ENCODE peak calls at places on chromosome 21, in seven cellular contexts. One of them, this sample, is unnamed.

GRCh38 chr21:37804001-37804400 is 112.3 kb downstream of the KCNJ6 start:
- DNase-seq in SK-N-SH: no peak
- DNase-seq in PC-3: no peak
- DNase-seq in CD8-positive, alpha-beta T cell: no peak
- DNase-seq in mesothelial cell of epicardium: no peak
- DNase-seq in foreskin keratinocyte: no peak
- DNase-seq in fibroblast of lung: no peak
- DNase-seq in this sample: no peak

GRCh38 chr21:37821791-37822450 is 94.3 kb downstream of the KCNJ6 start:
- DNase-seq in SK-N-SH: no peak
- DNase-seq in PC-3: no peak
- DNase-seq in CD8-positive, alpha-beta T cell: no peak
- DNase-seq in mesothelial cell of epicardium: no peak
- DNase-seq in foreskin keratinocyte: peak
- DNase-seq in fibroblast of lung: no peak
- DNase-seq in this sample: no peak

GRCh38 chr21:29873908-29874307 is 65.9 kb downstream of the GRIK1 start:
- DNase-seq in SK-N-SH: no peak
- DNase-seq in PC-3: no peak
- DNase-seq in CD8-positive, alpha-beta T cell: no peak
- DNase-seq in mesothelial cell of epicardium: no peak
- DNase-seq in foreskin keratinocyte: no peak
- DNase-seq in fibroblast of lung: no peak
- DNase-seq in this sample: no peak

GRCh38 chr21:27422435-27422834 is 455.5 kb upstream of the ADAMTS5 start:
- DNase-seq in SK-N-SH: no peak
- DNase-seq in PC-3: peak
- DNase-seq in CD8-positive, alpha-beta T cell: no peak
- DNase-seq in mesothelial cell of epicardium: no peak
- DNase-seq in foreskin keratinocyte: no peak
- DNase-seq in fibroblast of lung: peak
- DNase-seq in this sample: no peak

GRCh38 chr21:25956993-25957714 is 213.4 kb downstream of the APP start:
- DNase-seq in SK-N-SH: no peak
- DNase-seq in PC-3: peak
- DNase-seq in CD8-positive, alpha-beta T cell: no peak
- DNase-seq in mesothelial cell of epicardium: no peak
- DNase-seq in foreskin keratinocyte: no peak
- DNase-seq in fibroblast of lung: peak
- DNase-seq in this sample: peak

GRCh38 chr21:44013380-44014088 is 1.4 kb downstream of the TRAPPC10 start:
- DNase-seq in SK-N-SH: peak
- DNase-seq in PC-3: peak
- DNase-seq in CD8-positive, alpha-beta T cell: peak
- DNase-seq in mesothelial cell of epicardium: no peak
- DNase-seq in foreskin keratinocyte: no peak
- DNase-seq in fibroblast of lung: no peak
- DNase-seq in this sample: peak

GRCh38 chr21:16113052-16113715 is 383.4 kb downstream of the USP25 start:
- DNase-seq in SK-N-SH: no peak
- DNase-seq in PC-3: no peak
- DNase-seq in CD8-positive, alpha-beta T cell: no peak
- DNase-seq in mesothelial cell of epicardium: no peak
- DNase-seq in foreskin keratinocyte: no peak
- DNase-seq in fibroblast of lung: peak
- DNase-seq in this sample: no peak

GRCh38 chr21:18950045-18950740 is 546.6 kb upstream of the TMPRSS15 start:
- DNase-seq in SK-N-SH: no peak
- DNase-seq in PC-3: peak
- DNase-seq in CD8-positive, alpha-beta T cell: no peak
- DNase-seq in mesothelial cell of epicardium: no peak
- DNase-seq in foreskin keratinocyte: no peak
- DNase-seq in fibroblast of lung: no peak
- DNase-seq in this sample: no peak

GRCh38 chr21:29148535-29148934 is 18.1 kb downstream of the MAP3K7CL start:
- DNase-seq in SK-N-SH: no peak
- DNase-seq in PC-3: no peak
- DNase-seq in CD8-positive, alpha-beta T cell: no peak
- DNase-seq in mesothelial cell of epicardium: no peak
- DNase-seq in foreskin keratinocyte: peak
- DNase-seq in fibroblast of lung: peak
- DNase-seq in this sample: no peak

GRCh38 chr21:29904359-29905282 is 35.2 kb downstream of the GRIK1 start:
- DNase-seq in SK-N-SH: no peak
- DNase-seq in PC-3: peak
- DNase-seq in CD8-positive, alpha-beta T cell: no peak
- DNase-seq in mesothelial cell of epicardium: no peak
- DNase-seq in foreskin keratinocyte: peak
- DNase-seq in fibroblast of lung: peak
- DNase-seq in this sample: peak

GRCh38 chr21:17848228-17848627 is 29.1 kb upstream of the C21orf91 start:
- DNase-seq in SK-N-SH: no peak
- DNase-seq in PC-3: peak
- DNase-seq in CD8-positive, alpha-beta T cell: no peak
- DNase-seq in mesothelial cell of epicardium: no peak
- DNase-seq in foreskin keratinocyte: peak
- DNase-seq in fibroblast of lung: peak
- DNase-seq in this sample: peak

GRCh38 chr21:44425307-44425894 is 29.9 kb upstream of the LRRC3 start:
- DNase-seq in SK-N-SH: no peak
- DNase-seq in PC-3: peak
- DNase-seq in CD8-positive, alpha-beta T cell: no peak
- DNase-seq in mesothelial cell of epicardium: no peak
- DNase-seq in foreskin keratinocyte: no peak
- DNase-seq in fibroblast of lung: no peak
- DNase-seq in this sample: peak

GRCh38 chr21:37458669-37459276 is 92.2 kb downstream of the DYRK1A start:
- DNase-seq in SK-N-SH: no peak
- DNase-seq in PC-3: peak
- DNase-seq in CD8-positive, alpha-beta T cell: no peak
- DNase-seq in mesothelial cell of epicardium: no peak
- DNase-seq in foreskin keratinocyte: no peak
- DNase-seq in fibroblast of lung: no peak
- DNase-seq in this sample: no peak

GRCh38 chr21:36966846-36967657 is 583 bp upstream of the HLCS start:
- DNase-seq in SK-N-SH: no peak
- DNase-seq in PC-3: no peak
- DNase-seq in CD8-positive, alpha-beta T cell: no peak
- DNase-seq in mesothelial cell of epicardium: no peak
- DNase-seq in foreskin keratinocyte: no peak
- DNase-seq in fibroblast of lung: peak
- DNase-seq in this sample: peak

GRCh38 chr21:26449161-26449560 is 123.9 kb downstream of the CYYR1 start:
- DNase-seq in SK-N-SH: no peak
- DNase-seq in PC-3: no peak
- DNase-seq in CD8-positive, alpha-beta T cell: no peak
- DNase-seq in mesothelial cell of epicardium: no peak
- DNase-seq in foreskin keratinocyte: peak
- DNase-seq in fibroblast of lung: peak
- DNase-seq in this sample: no peak

GRCh38 chr21:37128069-37128468 is 55.0 kb downstream of the TTC3 start:
- DNase-seq in SK-N-SH: no peak
- DNase-seq in PC-3: peak
- DNase-seq in CD8-positive, alpha-beta T cell: no peak
- DNase-seq in mesothelial cell of epicardium: no peak
- DNase-seq in foreskin keratinocyte: no peak
- DNase-seq in fibroblast of lung: peak
- DNase-seq in this sample: no peak

GRCh38 chr21:26941436-26941835 is 25.5 kb downstream of the ADAMTS5 start:
- DNase-seq in SK-N-SH: no peak
- DNase-seq in PC-3: peak
- DNase-seq in CD8-positive, alpha-beta T cell: no peak
- DNase-seq in mesothelial cell of epicardium: no peak
- DNase-seq in foreskin keratinocyte: peak
- DNase-seq in fibroblast of lung: peak
- DNase-seq in this sample: no peak

GRCh38 chr21:29232601-29233541 is 65.9 kb upstream of the BACH1 start:
- DNase-seq in SK-N-SH: no peak
- DNase-seq in PC-3: peak
- DNase-seq in CD8-positive, alpha-beta T cell: no peak
- DNase-seq in mesothelial cell of epicardium: no peak
- DNase-seq in foreskin keratinocyte: no peak
- DNase-seq in fibroblast of lung: peak
- DNase-seq in this sample: peak

GRCh38 chr21:44413566-44414290 is 41.6 kb upstream of the LRRC3 start:
- DNase-seq in SK-N-SH: no peak
- DNase-seq in PC-3: no peak
- DNase-seq in CD8-positive, alpha-beta T cell: no peak
- DNase-seq in mesothelial cell of epicardium: no peak
- DNase-seq in foreskin keratinocyte: no peak
- DNase-seq in fibroblast of lung: no peak
- DNase-seq in this sample: no peak

GRCh38 chr21:24509131-24509530 is 1098.2 kb downstream of the MRPL39 start:
- DNase-seq in SK-N-SH: no peak
- DNase-seq in PC-3: no peak
- DNase-seq in CD8-positive, alpha-beta T cell: no peak
- DNase-seq in mesothelial cell of epicardium: no peak
- DNase-seq in foreskin keratinocyte: no peak
- DNase-seq in fibroblast of lung: no peak
- DNase-seq in this sample: no peak

DNA sequence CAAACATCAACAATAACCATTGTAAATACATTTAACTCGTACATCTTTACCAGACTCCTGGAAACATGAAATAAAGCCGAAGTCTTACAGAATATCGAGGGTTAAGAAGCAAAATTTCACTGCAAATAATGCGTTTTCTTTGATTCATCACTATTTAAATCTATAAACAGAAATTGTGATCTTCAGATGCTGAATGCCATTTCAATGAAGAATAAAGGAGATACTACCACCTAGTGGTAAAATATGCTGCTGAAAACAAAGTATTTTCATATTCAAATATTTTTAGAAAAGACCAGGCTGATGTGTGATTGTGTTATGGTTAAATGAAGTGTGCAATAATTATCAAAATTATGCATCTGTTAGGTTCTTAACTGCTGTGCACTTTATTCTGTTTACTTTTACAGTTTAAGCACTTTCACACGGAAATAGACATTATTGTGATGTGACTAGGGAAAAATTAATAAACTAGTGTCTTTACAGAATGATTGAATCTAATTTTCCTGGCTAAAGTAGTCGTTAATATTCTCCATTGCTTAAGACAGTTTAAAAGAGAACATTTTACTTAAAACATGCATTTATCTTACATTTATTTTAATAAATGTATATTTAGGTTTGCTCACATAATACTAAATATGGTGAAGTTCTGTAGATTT is 1093.1 kb downstream of the MRPL39 start:
- DNase-seq in SK-N-SH: peak
- DNase-seq in PC-3: peak
- DNase-seq in CD8-positive, alpha-beta T cell: no peak
- DNase-seq in mesothelial cell of epicardium: no peak
- DNase-seq in foreskin keratinocyte: no peak
- DNase-seq in fibroblast of lung: no peak
- DNase-seq in this sample: peak
- TF ChIP-seq CTCF in SK-N-SH: peak
- TF ChIP-seq CTCF in PC-3: peak
- TF ChIP-seq CTCF in CD8-positive, alpha-beta T cell: peak
- TF ChIP-seq CTCF in mesothelial cell of epicardium: peak
- TF ChIP-seq CTCF in foreskin keratinocyte: peak
- TF ChIP-seq CTCF in fibroblast of lung: no peak
- TF ChIP-seq CTCF in this sample: peak

DNA sequence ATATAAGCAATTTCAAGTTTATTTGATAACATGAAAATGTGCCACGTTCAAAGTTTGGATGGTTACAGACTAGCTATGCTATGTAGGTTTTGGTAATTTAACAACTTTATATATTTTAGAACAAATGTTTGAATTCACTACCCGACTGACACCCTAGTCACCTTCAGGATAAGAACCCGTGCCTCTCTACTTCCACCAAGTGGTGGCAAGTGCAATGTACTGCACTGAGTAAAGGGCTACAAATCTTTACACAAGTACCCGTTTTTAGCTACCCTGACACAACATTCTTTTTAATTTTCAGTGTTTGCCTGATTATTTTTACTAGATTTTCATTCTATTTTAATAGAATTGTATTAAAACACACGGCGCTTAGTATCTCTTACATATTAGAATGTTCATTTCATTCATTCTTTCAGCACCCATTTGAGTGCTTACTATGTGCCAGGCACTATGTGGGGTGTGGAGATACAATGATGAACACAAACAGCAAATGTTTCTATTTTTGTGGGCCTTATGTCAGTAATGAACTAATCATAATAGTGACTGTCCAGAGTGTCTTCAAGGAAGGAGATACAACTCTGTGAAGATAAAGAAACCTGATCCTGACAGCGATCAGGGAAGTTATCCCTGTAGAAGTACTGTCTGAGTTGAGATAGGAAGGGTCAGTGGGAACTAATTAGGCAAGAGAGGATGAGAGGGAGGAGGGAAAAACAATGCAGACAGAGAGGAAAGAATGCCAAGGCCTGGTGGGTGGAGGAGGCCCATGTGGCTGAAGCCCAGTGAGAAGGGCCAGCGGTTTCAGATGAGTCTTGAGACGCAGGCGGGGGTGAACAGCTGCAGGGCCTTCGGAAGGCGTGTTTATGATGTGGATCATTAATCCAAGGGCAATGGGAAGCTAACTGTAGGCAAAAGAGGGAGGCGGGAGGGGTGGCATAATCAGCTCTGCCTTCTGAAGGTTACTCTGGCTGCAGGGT is 3.8 kb downstream of the LCA5L start:
- DNase-seq in SK-N-SH: peak
- DNase-seq in PC-3: peak
- DNase-seq in CD8-positive, alpha-beta T cell: peak
- DNase-seq in mesothelial cell of epicardium: no peak
- DNase-seq in foreskin keratinocyte: no peak
- DNase-seq in fibroblast of lung: peak
- DNase-seq in this sample: peak
- TF ChIP-seq CTCF in SK-N-SH: peak
- TF ChIP-seq CTCF in PC-3: peak
- TF ChIP-seq CTCF in CD8-positive, alpha-beta T cell: peak
- TF ChIP-seq CTCF in mesothelial cell of epicardium: peak
- TF ChIP-seq CTCF in foreskin keratinocyte: peak
- TF ChIP-seq CTCF in fibroblast of lung: peak
- TF ChIP-seq CTCF in this sample: peak

GRCh38 chr21:35932232-35932911 is 128.0 kb downstream of the SETD4 start:
- DNase-seq in SK-N-SH: no peak
- DNase-seq in PC-3: peak
- DNase-seq in CD8-positive, alpha-beta T cell: no peak
- DNase-seq in mesothelial cell of epicardium: no peak
- DNase-seq in foreskin keratinocyte: peak
- DNase-seq in fibroblast of lung: peak
- DNase-seq in this sample: peak

DNA sequence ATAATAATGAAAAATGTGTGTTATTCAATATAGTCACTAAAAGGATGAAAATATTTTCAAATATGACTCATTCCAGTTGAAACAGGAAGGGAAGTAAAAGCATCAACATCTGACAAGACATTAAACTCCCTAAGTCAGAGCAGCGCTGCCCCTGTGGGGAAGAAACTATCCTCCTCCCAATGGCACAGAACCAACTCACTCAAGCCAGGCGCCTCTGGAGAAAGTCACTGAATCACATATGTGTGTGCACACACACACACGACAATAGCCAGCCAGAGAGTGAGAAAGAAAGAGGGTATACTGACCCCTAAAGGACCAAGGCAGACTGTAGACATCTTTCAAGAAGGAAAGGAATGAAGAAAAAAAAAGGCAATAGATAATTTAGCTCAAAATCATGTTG is 126.9 kb downstream of the SETD4 start:
- DNase-seq in SK-N-SH: no peak
- DNase-seq in PC-3: peak
- DNase-seq in CD8-positive, alpha-beta T cell: no peak
- DNase-seq in mesothelial cell of epicardium: no peak
- DNase-seq in foreskin keratinocyte: peak
- DNase-seq in fibroblast of lung: peak
- DNase-seq in this sample: peak
- TF ChIP-seq CTCF in SK-N-SH: peak
- TF ChIP-seq CTCF in PC-3: peak
- TF ChIP-seq CTCF in CD8-positive, alpha-beta T cell: no peak
- TF ChIP-seq CTCF in mesothelial cell of epicardium: no peak
- TF ChIP-seq CTCF in foreskin keratinocyte: peak
- TF ChIP-seq CTCF in fibroblast of lung: peak
- TF ChIP-seq CTCF in this sample: no peak

GRCh38 chr21:41600556-41600955 is 92.6 kb upstream of the TMPRSS2 start:
- DNase-seq in SK-N-SH: no peak
- DNase-seq in PC-3: no peak
- DNase-seq in CD8-positive, alpha-beta T cell: no peak
- DNase-seq in mesothelial cell of epicardium: no peak
- DNase-seq in foreskin keratinocyte: no peak
- DNase-seq in fibroblast of lung: no peak
- DNase-seq in this sample: no peak
- TF ChIP-seq CTCF in SK-N-SH: no peak
- TF ChIP-seq CTCF in PC-3: no peak
- TF ChIP-seq CTCF in CD8-positive, alpha-beta T cell: no peak
- TF ChIP-seq CTCF in mesothelial cell of epicardium: no peak
- TF ChIP-seq CTCF in foreskin keratinocyte: no peak
- TF ChIP-seq CTCF in fibroblast of lung: no peak
- TF ChIP-seq CTCF in this sample: no peak